ENCODE peak calls at places on chromosomes 3 and 15, in seven cellular contexts. P, X, Z, C, G, V and B are unnamed samples.

GRCh38 chr3:127365383-127365782 is 77.5 kb upstream of the PRR20G start:
- DNase-seq in P (no peak), X (no peak), Z (no peak), C (no peak), G (no peak), V (no peak), B (no peak)

GRCh38 chr3:195697582-195698324 is 23.0 kb upstream of the MUC20 start:
- DNase-seq in P (no peak), X (no peak), Z (peak; percentile 30), C (peak; percentile 96), G (no peak), V (peak; percentile 19), B (peak; percentile 94)

GRCh38 chr15:42111924-42112323 is 17.6 kb upstream of the PLA2G4D start:
- DNase-seq in P (no peak), X (no peak), Z (peak; percentile 92), C (no peak), G (no peak), V (no peak), B (no peak)

GRCh38 chr3:49673715-49674490 is at the start of gene APEH:
- DNase-seq in P (peak; percentile 87), X (peak; percentile 99), Z (peak; percentile 99), C (peak; percentile 98), G (peak; percentile 95), V (peak; percentile 92), B (peak; percentile 98)

GRCh38 chr3:132405609-132406299 is 11.5 kb upstream of the DNAJC13 start:
- DNase-seq in P (no peak), X (no peak), Z (no peak), C (no peak), G (no peak), V (no peak), B (peak; percentile 23)

GRCh38 chr3:177875786-177876476 is 660.3 kb upstream of the KCNMB2 start:
- DNase-seq in P (no peak), X (no peak), Z (no peak), C (peak; percentile 19), G (no peak), V (peak; percentile 78), B (peak; percentile 34)

GRCh38 chr3:74390121-74390870 is 224.2 kb downstream of the CNTN3 start:
- DNase-seq in P (no peak), X (no peak), Z (no peak), C (no peak), G (no peak), V (no peak), B (no peak)

GRCh38 chr3:48985977-48986376 is 4.1 kb upstream of the P4HTM start:
- DNase-seq in P (no peak), X (no peak), Z (no peak), C (no peak), G (peak; percentile 17), V (no peak), B (no peak)

GRCh38 chr3:65507446-65507845 is 531.3 kb downstream of the MAGI1 start:
- DNase-seq in P (no peak), X (no peak), Z (no peak), C (no peak), G (no peak), V (no peak), B (no peak)

GRCh38 chr3:65503776-65504175 is 534.9 kb downstream of the MAGI1 start:
- DNase-seq in P (no peak), X (no peak), Z (no peak), C (no peak), G (no peak), V (no peak), B (no peak)

GRCh38 chr3:65508743-65509422 is 529.8 kb downstream of the MAGI1 start:
- DNase-seq in P (no peak), X (no peak), Z (no peak), C (no peak), G (no peak), V (no peak), B (no peak)
- H3K4me3 ChIP-seq in P (no peak overlapping the region), X (no peak overlapping the region), Z (no peak overlapping the region), C (no peak overlapping the region), G (no peak overlapping the region), V (no peak overlapping the region), B (no peak overlapping the region)

GRCh38 chr3:62835594-62836236 is 39.5 kb downstream of the CADPS start:
- DNase-seq in P (no peak), X (no peak), Z (no peak), C (no peak), G (no peak), V (no peak), B (peak; percentile 3)

GRCh38 chr3:62827550-62827949 is 47.7 kb downstream of the CADPS start:
- DNase-seq in P (no peak), X (no peak), Z (no peak), C (no peak), G (no peak), V (no peak), B (no peak)

GRCh38 chr3:62837145-62837787 is 38.0 kb downstream of the CADPS start:
- DNase-seq in P (no peak), X (no peak), Z (no peak), C (no peak), G (no peak), V (no peak), B (no peak)

GRCh38 chr3:62832569-62832968 is 42.6 kb downstream of the CADPS start:
- DNase-seq in P (no peak), X (no peak), Z (no peak), C (no peak), G (no peak), V (no peak), B (no peak)

DNA sequence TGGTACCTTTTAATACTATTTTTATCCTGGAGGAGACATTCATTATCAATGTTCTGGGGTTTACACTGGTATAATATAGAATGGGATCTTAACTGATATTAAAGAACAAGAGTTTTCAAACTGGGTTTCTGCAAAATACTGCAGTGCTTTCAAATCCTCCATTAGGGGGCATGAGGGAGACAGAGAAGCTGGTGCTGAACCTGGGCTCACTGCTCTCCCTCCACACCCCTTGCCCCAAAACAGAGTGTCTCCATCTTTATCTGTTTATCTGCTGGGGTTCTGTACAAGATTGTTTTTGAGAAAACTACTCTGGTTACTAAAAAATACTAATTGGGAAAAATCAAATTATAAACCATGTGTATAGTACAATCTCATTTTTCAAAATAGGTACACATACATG is 41.7 kb downstream of the CADPS start:
- DNase-seq in P (no peak), X (peak; percentile 25), Z (peak; percentile 3), C (peak; percentile 1), G (no peak), V (no peak), B (no peak)
- TF ChIP-seq CTCF in P (no peak), X (peak; percentile 29), Z (peak; percentile 14), C (peak; percentile 26), G (no peak), V (peak; percentile 44), B (peak; percentile 46)

GRCh38 chr15:69296606-69297005 is 2.1 kb upstream of the PAQR5 start:
- DNase-seq in P (no peak), X (no peak), Z (no peak), C (no peak), G (no peak), V (no peak), B (no peak)
- H3K4me3 ChIP-seq in P (no peak overlapping the region), X (no peak overlapping the region), Z (no peak overlapping the region), C (no peak overlapping the region), G (no peak overlapping the region), V (no peak overlapping the region), B (no peak overlapping the region)

GRCh38 chr3:82157952-82158351 is 396.5 kb upstream of the GBE1 start:
- DNase-seq in P (no peak), X (no peak), Z (no peak), C (peak; percentile 83), G (no peak), V (peak; percentile 20), B (peak; percentile 93)
- TF ChIP-seq CTCF in P (no peak), X (no peak), Z (no peak), C (no peak), G (no peak), V (no peak), B (no peak)

GRCh38 chr3:62415312-62415791 is 42.0 kb upstream of the FEZF2 start:
- DNase-seq in P (no peak), X (no peak), Z (no peak), C (peak; percentile 38), G (no peak), V (no peak), B (no peak)
- H3K4me3 ChIP-seq in P (no peak overlapping the region), X (no peak overlapping the region), Z (no peak overlapping the region), C (no peak overlapping the region), G (no peak overlapping the region), V (no peak overlapping the region), B (no peak overlapping the region)

GRCh38 chr3:47583320-47584075 is 4.8 kb upstream of the CSPG5 start:
- DNase-seq in P (no peak), X (no peak), Z (no peak), C (no peak), G (no peak), V (no peak), B (peak; percentile 32)
- TF ChIP-seq CTCF in P (no peak), X (no peak), Z (no peak), C (no peak), G (no peak), V (no peak), B (no peak)

GRCh38 chr3:172151610-172152293 is 112.4 kb downstream of the FNDC3B start:
- DNase-seq in P (no peak), X (no peak), Z (no peak), C (no peak), G (no peak), V (no peak), B (no peak)

GRCh38 chr3:172153335-172153861 is 114.0 kb downstream of the FNDC3B start:
- DNase-seq in P (peak; percentile 86), X (no peak), Z (peak; percentile 80), C (peak; percentile 99), G (peak; percentile 86), V (peak; percentile 89), B (peak; percentile 99)

GRCh38 chr3:172152294-172152649 is 112.9 kb downstream of the FNDC3B start:
- DNase-seq in P (no peak), X (no peak), Z (no peak), C (no peak), G (no peak), V (no peak), B (no peak)

GRCh38 chr3:172150896-172151295 is 111.5 kb downstream of the FNDC3B start:
- DNase-seq in P (no peak), X (no peak), Z (no peak), C (no peak), G (no peak), V (no peak), B (no peak)

GRCh38 chr3:172152869-172153268 is 113.5 kb downstream of the FNDC3B start:
- DNase-seq in P (no peak), X (no peak), Z (no peak), C (peak; percentile 72), G (no peak), V (no peak), B (peak; percentile 79)
- H3K4me3 ChIP-seq in P (no peak overlapping the region), X (no peak overlapping the region), Z (no peak overlapping the region), C (peak overlapping the region; percentile 4), G (no peak overlapping the region), V (peak overlapping the region; percentile 8), B (no peak overlapping the region)